ENCODE peak calls at places on chromosomes 3 and 15, in nine cellular contexts. H is endothelial cell of umbilical vein, L is sigmoid colon, T is stomach, S is esophagus muscularis mucosa, W is transverse colon, U is GM23338, G is Panc1, K is HCT116. Q is an unnamed sample.
A peak's percentile ranks its signal among the peaks of the same experiment; 100 is the strongest.

GRCh38 chr15:58568157-58568571 is 136.4 kb downstream of the LIPC start:
- DNase-seq in T (peak; percentile 51), U (no peak), G (no peak), H (peak; percentile 63), W (peak; percentile 59), K (no peak), S (peak; percentile 91), L (no peak), Q (no peak)

GRCh38 chr3:53231532-53232511 is 24.0 kb downstream of the TKT start:
- DNase-seq in K (no peak), S (no peak), W (no peak), G (no peak), H (no peak), L (no peak), U (no peak), T (no peak), Q (no peak)

GRCh38 chr15:47987908-47988532 is 132.8 kb upstream of the SLC24A5 start:
- DNase-seq in W (no peak), L (no peak), K (peak; percentile 0), G (peak; percentile 8), U (peak; percentile 82), H (peak; percentile 68), T (no peak), S (no peak), Q (no peak)

GRCh38 chr3:99330924-99331532 is 307.4 kb upstream of the COL8A1 start:
- DNase-seq in T (no peak), S (no peak), H (no peak), L (no peak), W (no peak), U (no peak), K (no peak), G (no peak), Q (no peak)

GRCh38 chr3:112333002-112333385 is at the start of gene CD200:
- DNase-seq in U (peak; percentile 88), W (peak; percentile 68), H (peak; percentile 62), K (no peak), T (peak; percentile 45), G (no peak), L (peak; percentile 79), S (no peak), Q (peak; percentile 33)

GRCh38 chr15:64634576-64635485 is 140.6 kb downstream of the RBPMS2 start:
- DNase-seq in H (peak; percentile 79), G (no peak), K (no peak), U (peak; percentile 96), L (no peak), W (no peak), T (no peak), S (no peak), Q (no peak)

GRCh38 chr3:111729087-111729846 is 129.8 kb upstream of the PHLDB2 start:
- DNase-seq in H (peak; percentile 56), S (peak; percentile 91), W (no peak), L (peak; percentile 78), G (no peak), T (peak; percentile 33), K (no peak), U (no peak), Q (no peak)

GRCh38 chr3:188950832-188951489 is 220.8 kb upstream of the TPRG1 start:
- DNase-seq in K (peak; percentile 60), W (peak; percentile 70), T (peak; percentile 84), L (peak; percentile 94), U (no peak), H (peak; percentile 98), S (peak; percentile 93), G (peak; percentile 91), Q (no peak)

GRCh38 chr3:196175116-196175625 is 36.0 kb downstream of the ZDHHC19 start:
- DNase-seq in U (no peak), T (no peak), G (no peak), K (no peak), W (no peak), S (no peak), L (no peak), H (no peak), Q (no peak)

GRCh38 chr3:177977381-177978158 is 558.7 kb upstream of the KCNMB2 start:
- DNase-seq in U (no peak), T (no peak), G (no peak), W (no peak), S (no peak), L (no peak), K (peak; percentile 18), H (peak; percentile 52), Q (no peak)

GRCh38 chr15:91861223-91861622 is 7.7 kb downstream of the SLCO3A1 start:
- DNase-seq in L (no peak), U (no peak), W (no peak), T (no peak), H (no peak), G (no peak), K (no peak), S (no peak), Q (peak; percentile 54)
- H3K4me1 ChIP-seq in L (peaks cover 5% of the 10 kb centered on the region), U (peaks cover 12% of the 10 kb centered on the region), W (peaks cover 34% of the 10 kb centered on the region), T (peaks cover 86% of the 10 kb centered on the region), H (no peaks in the 10 kb centered on the region), G (peaks cover 34% of the 10 kb centered on the region), K (peaks cover 13% of the 10 kb centered on the region), S (peaks cover 54% of the 10 kb centered on the region), Q (peaks cover 61% of the 10 kb centered on the region)

GRCh38 chr3:127307918-127308317 is 20.1 kb upstream of the PRR20G start:
- DNase-seq in T (no peak), L (no peak), G (no peak), H (no peak), K (no peak), W (no peak), U (no peak), S (peak; percentile 17), Q (no peak)
- TF ChIP-seq POLR2AphosphoS5 in T (no peak), L (no peak), G (no peak), H (no peak), K (no peak), W (no peak), U (no peak), S (no peak), Q (no peak)

GRCh38 chr3:184337315-184337714 is at the start of gene FAM131A:
- DNase-seq in K (no peak), G (no peak), L (peak; percentile 93), H (peak; percentile 12), T (no peak), U (peak; percentile 19), W (peak; percentile 53), S (peak; percentile 94), Q (no peak)

GRCh38 chr3:184336484-184337230 is 743 bp upstream of the FAM131A start:
- DNase-seq in H (peak; percentile 66), U (peak; percentile 83), W (peak; percentile 60), L (peak; percentile 74), T (peak; percentile 55), S (no peak), K (no peak), G (no peak), Q (no peak)

GRCh38 chr3:184339016-184339415 is 1.6 kb downstream of the FAM131A start:
- DNase-seq in K (no peak), W (no peak), G (no peak), T (no peak), H (no peak), S (no peak), L (no peak), U (peak; percentile 40), Q (no peak)

GRCh38 chr3:184337981-184338380 is 581 bp downstream of the FAM131A start:
- DNase-seq in L (no peak), U (no peak), K (no peak), W (no peak), T (no peak), S (no peak), H (no peak), G (no peak), Q (no peak)

DNA sequence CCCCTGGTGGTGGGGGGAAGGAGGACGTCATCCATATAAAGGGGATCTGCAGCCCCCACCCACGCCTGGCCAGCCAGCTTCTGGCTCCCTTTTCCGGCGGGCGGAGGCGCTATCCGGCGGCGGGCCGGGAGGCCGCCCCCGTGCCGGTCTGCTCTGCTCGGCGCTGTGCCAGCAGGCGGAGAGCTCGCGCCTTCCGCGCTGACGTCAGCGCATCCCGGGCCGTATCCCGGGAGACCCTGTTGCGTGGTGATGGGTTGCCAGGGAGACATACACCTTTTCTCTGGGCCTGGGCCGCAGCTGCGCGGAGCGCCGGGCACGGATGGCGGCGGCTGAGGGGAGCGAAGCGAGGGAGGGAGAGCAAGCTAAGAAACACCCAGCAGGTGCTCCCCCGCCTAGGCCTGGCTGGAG is 1.1 kb downstream of the FAM131A start:
- DNase-seq in K (no peak), L (peak; percentile 96), W (peak; percentile 66), G (no peak), U (peak; percentile 93), T (peak; percentile 57), S (no peak), H (peak; percentile 84), Q (peak; percentile 91)
- TF ChIP-seq CTCF in K (no peak), L (no peak), W (peak; percentile 17), G (no peak), U (no peak), T (no peak), S (no peak), H (peak; percentile 28), Q (peak; percentile 20)

GRCh38 chr3:172143060-172143451 is 103.7 kb downstream of the FNDC3B start:
- DNase-seq in K (no peak), U (no peak), S (no peak), T (no peak), L (no peak), H (no peak), G (no peak), W (no peak), Q (no peak)

GRCh38 chr3:172140499-172141391 is 101.4 kb downstream of the FNDC3B start:
- DNase-seq in L (peak; percentile 78), T (no peak), W (peak; percentile 65), S (no peak), K (no peak), U (peak; percentile 48), G (peak; percentile 95), H (peak; percentile 96), Q (no peak)

GRCh38 chr3:172139528-172140276 is 100.3 kb downstream of the FNDC3B start:
- DNase-seq in S (no peak), U (no peak), L (no peak), T (no peak), W (no peak), K (no peak), H (peak; percentile 56), G (no peak), Q (no peak)

GRCh38 chr3:172143739-172144497 is 104.5 kb downstream of the FNDC3B start:
- DNase-seq in L (no peak), H (no peak), U (no peak), W (no peak), S (no peak), T (no peak), G (no peak), K (no peak), Q (no peak)

DNA sequence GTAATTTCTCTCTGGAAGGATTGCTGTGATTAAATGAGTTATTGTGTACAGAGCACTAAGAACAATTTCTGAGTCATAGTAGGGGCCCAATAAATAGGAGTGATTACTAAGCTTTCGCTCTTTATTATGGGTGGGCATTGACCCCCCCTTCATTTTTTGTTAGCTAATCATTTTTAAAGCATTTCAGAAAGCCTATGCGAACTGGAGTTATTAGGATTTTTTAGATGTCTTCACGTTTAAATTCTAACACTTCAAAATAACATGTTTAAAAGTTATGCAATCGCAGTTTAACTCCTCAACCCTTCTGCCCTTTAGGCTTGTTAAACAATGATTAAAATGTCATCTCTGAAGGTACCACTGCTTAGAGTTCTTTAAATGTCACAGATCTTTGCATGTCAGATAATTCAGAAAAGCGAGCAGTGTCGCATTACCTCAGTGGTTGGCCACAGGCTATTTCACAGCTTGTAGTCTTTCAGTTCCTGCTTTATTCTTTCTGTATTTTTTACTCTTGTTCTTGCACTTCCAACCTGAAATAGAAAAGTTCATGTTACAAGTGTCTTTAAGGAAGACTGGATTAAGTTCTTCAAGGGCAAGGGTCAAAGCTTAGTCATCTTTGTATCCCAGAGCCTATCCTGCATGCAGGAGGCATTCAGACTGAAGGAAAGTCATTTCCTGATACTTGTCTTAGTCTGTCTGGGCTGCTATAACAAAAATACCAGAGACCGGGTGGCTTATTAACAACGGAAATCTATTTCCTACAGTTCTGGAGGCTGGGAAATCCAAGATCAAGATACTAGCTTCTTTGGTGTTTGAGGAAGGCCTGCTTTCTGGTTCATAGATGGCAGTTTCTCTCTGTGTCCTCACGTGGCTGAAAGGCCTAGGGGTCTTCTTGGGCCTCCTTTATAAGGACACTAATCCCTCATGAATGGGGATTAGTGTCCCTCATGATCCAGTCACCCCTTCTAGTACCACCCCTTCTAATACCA is 103.0 kb downstream of the FNDC3B start:
- DNase-seq in S (no peak), H (peak; percentile 91), G (peak; percentile 71), T (no peak), K (no peak), L (no peak), W (no peak), U (no peak), Q (no peak)
- H3K4me1 ChIP-seq in S (peaks cover 56% of the 10 kb centered on the region), H (peaks cover 72% of the 10 kb centered on the region), G (peaks cover 82% of the 10 kb centered on the region), T (peaks cover 94% of the 10 kb centered on the region), K (peaks cover 58% of the 10 kb centered on the region), L (peaks cover 77% of the 10 kb centered on the region), W (peaks cover 72% of the 10 kb centered on the region), U (peaks cover 85% of the 10 kb centered on the region), Q (peaks cover 65% of the 10 kb centered on the region)

Q was measured in upper lobe of left lung.